ENCODE peak calls at places on chromosomes 4 and X, in four cellular contexts. T is lower lobe of right lung, J is kidney epithelial cell, U is body of pancreas. H is an unnamed sample.

GRCh38 chrX:69066966-69067525 is 98.2 kb downstream of the PJA1 start:
- DNase-seq in U (no peak), J (no peak), T (no peak), H (no peak)

GRCh38 chr4:156422576-156422975 is 468.9 kb upstream of the CTSO start:
- DNase-seq in J (no peak), U (no peak), T (no peak), H (no peak)

GRCh38 chr4:164779811-164780216 is 25.9 kb downstream of the SMIM31 start:
- DNase-seq in J (no peak), U (peak; percentile 41), T (no peak), H (no peak)

GRCh38 chr4:110897779-110898178 is 274.9 kb upstream of the PITX2 start:
- DNase-seq in U (no peak), J (no peak), T (no peak), H (no peak)

GRCh38 chrX:150623583-150623982 is 55.2 kb downstream of the MTM1 start:
- DNase-seq in U (no peak), T (no peak), J (no peak), H (no peak)

GRCh38 chr4:32148120-32148666 is 1428.0 kb downstream of the PCDH7 start:
- DNase-seq in J (no peak), T (no peak), U (no peak), H (no peak)

GRCh38 chrX:49856819-49857218 is 22.5 kb upstream of the USP27X start:
- DNase-seq in T (no peak), J (no peak), U (no peak), H (no peak)

GRCh38 chr4:106079616-106080015 is 184.3 kb downstream of the NPNT start:
- DNase-seq in U (no peak), J (no peak), T (no peak), H (no peak)

GRCh38 chrX:9905288-9905687 is 61.9 kb upstream of the CLDN34 start:
- DNase-seq in U (no peak), J (no peak), T (no peak), H (no peak)

GRCh38 chr4:104591505-104591904 is 96.8 kb upstream of the CXXC4 start:
- DNase-seq in J (no peak), U (peak; percentile 72), T (peak; percentile 35), H (peak; percentile 41)

GRCh38 chr4:189858445-189858844 is 82.2 kb upstream of the FRG1 start:
- DNase-seq in U (no peak), J (no peak), T (no peak), H (no peak)

GRCh38 chr4:48269861-48270515 is 350 bp upstream of the TEC start:
- DNase-seq in T (peak; percentile 97), J (no peak), U (peak; percentile 96), H (peak; percentile 94)

GRCh38 chrX:79153348-79153747 is 8.9 kb downstream of the GPR174 start:
- DNase-seq in T (no peak), J (no peak), U (no peak), H (no peak)

GRCh38 chr4:120769227-120769626 is 153.3 kb downstream of the PRDM5 start:
- DNase-seq in U (no peak), J (no peak), T (no peak), H (no peak)

GRCh38 chr4:54090804-54091623 is 8.9 kb upstream of the GSX2 start:
- DNase-seq in J (no peak), U (peak; percentile 53), T (peak; percentile 57), H (peak; percentile 21)

GRCh38 chr4:86554641-86555040 is 39.5 kb upstream of the PTPN13 start:
- DNase-seq in T (no peak), U (no peak), J (no peak), H (no peak)

GRCh38 chrX:21725916-21726315 is 32.0 kb downstream of the SMPX start:
- DNase-seq in T (no peak), U (no peak), J (no peak), H (no peak)

GRCh38 chr4:182142146-182143085 is 100.8 kb upstream of the TENM3 start:
- DNase-seq in J (no peak), U (peak; percentile 20), T (no peak), H (peak; percentile 7)

GRCh38 chr4:73308286-73308685 is 49.7 kb upstream of the ANKRD17 start:
- DNase-seq in T (no peak), J (no peak), U (no peak), H (peak; percentile 6)

GRCh38 chr4:58761563-58761962 is 1651.4 kb upstream of the IGFBP7 start:
- DNase-seq in J (no peak), T (no peak), U (no peak), H (no peak)

GRCh38 chr4:24228692-24229091 is 338.8 kb upstream of the PPARGC1A start:
- DNase-seq in J (no peak), T (no peak), U (no peak), H (peak; percentile 57)

GRCh38 chrX:40171513-40172168 is 73.9 kb upstream of the BCOR start:
- DNase-seq in T (no peak), U (no peak), J (no peak), H (no peak)

GRCh38 chrX:95325185-95325584 is 1359.5 kb upstream of the DIAPH2 start:
- DNase-seq in T (no peak), J (no peak), U (no peak), H (no peak)

H was measured in small intestine.